ENCODE peak calls at places on chromosomes 7 and 10, in four cellular contexts. P is neural progenitor cell, U is fibroblast of lung, D is mammary epithelial cell. M is an unnamed sample.

GRCh38 chr10:12389154-12389734 is 39.9 kb downstream of the CAMK1D start:
- DNase-seq in D (no peak), P (no peak), U (no peak), M (no peak)

GRCh38 chr7:129343099-129343700 is 91.0 kb upstream of the STRIP2 start:
- DNase-seq in D (peak; percentile 36), U (peak; percentile 77), P (peak; percentile 13), M (peak; percentile 45)

GRCh38 chr7:123210986-123211385 is 11.2 kb upstream of the SLC13A1 start:
- DNase-seq in U (no peak), D (no peak), P (no peak), M (no peak)

GRCh38 chr10:32232378-32232777 is 114.6 kb downstream of the EPC1 start:
- DNase-seq in D (no peak), U (no peak), P (no peak), M (no peak)

GRCh38 chr7:49812534-49812933 is 39.1 kb downstream of the VWC2 start:
- DNase-seq in D (no peak), U (no peak), P (no peak), M (no peak)

GRCh38 chr7:27191716-27192545 is 6.9 kb upstream of the HOXA11 start:
- DNase-seq in P (no peak), U (no peak), D (no peak), M (no peak)

GRCh38 chr7:158113321-158114025 is 474.1 kb downstream of the PTPRN2 start:
- DNase-seq in P (no peak), D (no peak), U (no peak), M (no peak)

GRCh38 chr10:49179699-49180511 is 8.3 kb downstream of the TMEM273 start:
- DNase-seq in P (no peak), U (no peak), D (no peak), M (no peak)

GRCh38 chr7:137328389-137329120 is 15.0 kb downstream of the PTN start:
- DNase-seq in D (peak; percentile 11), P (peak; percentile 22), U (peak; percentile 39), M (no peak)

GRCh38 chr10:62815373-62816111 is 624 bp downstream of the EGR2 start:
- DNase-seq in D (peak; percentile 59), U (no peak), P (peak; percentile 50), M (no peak)

GRCh38 chr10:94029955-94030354 is 36.2 kb downstream of the PLCE1 start:
- DNase-seq in P (no peak), U (no peak), D (no peak), M (no peak)

GRCh38 chr7:474605-475424 is 44.8 kb downstream of the PDGFA start:
- DNase-seq in D (no peak), U (no peak), P (no peak), M (no peak)

GRCh38 chr10:35592421-35592820 is 12.7 kb upstream of the GJD4 start:
- DNase-seq in D (no peak), U (no peak), P (no peak), M (no peak)

GRCh38 chr7:151271699-151272355 is 23.3 kb upstream of the SMARCD3 start:
- DNase-seq in U (peak; percentile 67), P (no peak), D (no peak), M (peak; percentile 68)

GRCh38 chr7:27091936-27092752 is 3.7 kb downstream of the HOXA1 start:
- DNase-seq in D (no peak), U (no peak), P (peak; percentile 11), M (no peak)

GRCh38 chr10:34731213-34731612 is 83.9 kb downstream of the PARD3 start:
- DNase-seq in P (no peak), U (no peak), D (no peak), M (no peak)

GRCh38 chr7:75688200-75689136 is 50.3 kb downstream of the HIP1 start:
- DNase-seq in U (no peak), D (no peak), P (no peak), M (no peak)

GRCh38 chr7:6489612-6490011 is 41.9 kb upstream of the DAGLB start:
- DNase-seq in P (no peak), D (no peak), U (no peak), M (no peak)

GRCh38 chr7:26117142-26117807 is 34.7 kb upstream of the NFE2L3 start:
- DNase-seq in U (no peak), P (peak; percentile 33), D (no peak), M (no peak)

GRCh38 chr7:5671053-5671452 is 110.4 kb downstream of the RNF216 start:
- DNase-seq in D (peak; percentile 30), P (no peak), U (no peak), M (no peak)

GRCh38 chr7:76372984-76373833 is 14.4 kb upstream of the YWHAG start:
- DNase-seq in U (peak; percentile 57), D (peak; percentile 66), P (no peak), M (no peak)

GRCh38 chr7:50774299-50774698 is 8.4 kb downstream of the GRB10 start:
- DNase-seq in P (no peak), U (no peak), D (no peak), M (no peak)

GRCh38 chr10:131212763-131213325 is 98.7 kb downstream of the TCERG1L start:
- DNase-seq in U (no peak), D (no peak), P (no peak), M (no peak)

GRCh38 chr7:107118109-107118900 is 50.5 kb upstream of the HBP1 start:
- DNase-seq in P (no peak), D (no peak), U (peak; percentile 40), M (no peak)

GRCh38 chr10:71476249-71477011 is 79.7 kb downstream of the CDH23 start:
- DNase-seq in D (no peak), P (no peak), U (no peak), M (no peak)

GRCh38 chr10:77844713-77845454 is 81.7 kb downstream of the DLG5 start:
- DNase-seq in U (peak; percentile 37), P (no peak), D (peak; percentile 85), M (no peak)

GRCh38 chr7:13099197-13099795 is 411.9 kb downstream of the ARL4A start:
- DNase-seq in P (no peak), D (peak; percentile 78), U (no peak), M (no peak)

GRCh38 chr7:151629873-151630272 is 110.2 kb upstream of the RHEB start:
- DNase-seq in P (no peak), U (no peak), D (no peak), M (no peak)

GRCh38 chr10:87744606-87745005 is 73.4 kb downstream of the ATAD1 start:
- DNase-seq in D (no peak), U (no peak), P (no peak), M (no peak)

GRCh38 chr7:151020231-151020630 is 4.1 kb downstream of the ATG9B start:
- DNase-seq in D (no peak), P (peak; percentile 77), U (no peak), M (no peak)

GRCh38 chr10:68049289-68050078 is 25.6 kb downstream of the HERC4 start:
- DNase-seq in D (no peak), U (no peak), P (no peak), M (no peak)

GRCh38 chr10:79223346-79224048 is 123.8 kb upstream of the PPIF start:
- DNase-seq in P (peak; percentile 53), D (no peak), U (peak; percentile 82), M (no peak)

GRCh38 chr7:93030605-93031225 is 87.1 kb downstream of the SAMD9 start:
- DNase-seq in D (no peak), P (no peak), U (no peak), M (no peak)

GRCh38 chr7:135537905-135538304 is 19.8 kb upstream of the NUP205 start:
- DNase-seq in P (no peak), U (no peak), D (no peak), M (no peak)

GRCh38 chr7:4837041-4837813 is 24.6 kb downstream of the PAPOLB start:
- DNase-seq in D (no peak), P (no peak), U (no peak), M (no peak)

GRCh38 chr10:132671171-132672154 is 114.5 kb downstream of the NKX6-2 start:
- DNase-seq in P (no peak), D (no peak), U (no peak), M (no peak)

GRCh38 chr7:155669717-155670505 is 25.4 kb downstream of the RBM33 start:
- DNase-seq in D (no peak), U (peak; percentile 42), P (no peak), M (no peak)

GRCh38 chr10:86400705-86401587 is 34.4 kb upstream of the GRID1 start:
- DNase-seq in D (peak; percentile 25), P (peak; percentile 69), U (no peak), M (no peak)
- TF ChIP-seq EZH2 in D (no peak), P (peak; percentile 66), U (no peak), M (no peak)

DNA sequence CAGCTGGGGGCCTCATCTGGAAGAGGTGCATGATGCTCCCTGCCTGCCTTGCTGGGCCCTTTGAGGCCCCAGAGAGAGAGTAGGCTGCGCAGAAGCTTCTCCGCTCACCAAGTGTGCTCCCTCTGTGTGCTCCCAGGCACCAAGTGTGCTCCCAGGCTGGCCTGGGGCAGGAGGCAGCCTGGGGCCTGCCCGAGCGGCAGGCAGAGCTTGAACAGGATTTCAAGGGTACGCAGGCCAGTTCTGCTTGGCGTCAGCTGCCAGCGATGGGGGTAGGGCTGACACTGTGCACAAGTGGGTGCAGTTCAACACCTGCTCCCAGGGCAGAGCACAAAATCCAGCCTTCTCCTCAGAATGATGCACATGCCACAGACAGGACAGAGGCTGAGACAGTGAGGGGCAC is 119.7 kb downstream of the FAM53B start:
- DNase-seq in U (no peak), P (no peak), D (no peak), M (no peak)
- H3K4me3 ChIP-seq in U (no peak overlapping the region), P (no peak overlapping the region), D (no peak overlapping the region), M (no peak overlapping the region)

GRCh38 chr7:98365863-98366561 is 34.9 kb downstream of the BAIAP2L1 start:
- DNase-seq in U (no peak), P (no peak), D (no peak), M (no peak)
- TF ChIP-seq EZH2 in U (no peak), P (no peak), D (no peak), M (no peak)

DNA sequence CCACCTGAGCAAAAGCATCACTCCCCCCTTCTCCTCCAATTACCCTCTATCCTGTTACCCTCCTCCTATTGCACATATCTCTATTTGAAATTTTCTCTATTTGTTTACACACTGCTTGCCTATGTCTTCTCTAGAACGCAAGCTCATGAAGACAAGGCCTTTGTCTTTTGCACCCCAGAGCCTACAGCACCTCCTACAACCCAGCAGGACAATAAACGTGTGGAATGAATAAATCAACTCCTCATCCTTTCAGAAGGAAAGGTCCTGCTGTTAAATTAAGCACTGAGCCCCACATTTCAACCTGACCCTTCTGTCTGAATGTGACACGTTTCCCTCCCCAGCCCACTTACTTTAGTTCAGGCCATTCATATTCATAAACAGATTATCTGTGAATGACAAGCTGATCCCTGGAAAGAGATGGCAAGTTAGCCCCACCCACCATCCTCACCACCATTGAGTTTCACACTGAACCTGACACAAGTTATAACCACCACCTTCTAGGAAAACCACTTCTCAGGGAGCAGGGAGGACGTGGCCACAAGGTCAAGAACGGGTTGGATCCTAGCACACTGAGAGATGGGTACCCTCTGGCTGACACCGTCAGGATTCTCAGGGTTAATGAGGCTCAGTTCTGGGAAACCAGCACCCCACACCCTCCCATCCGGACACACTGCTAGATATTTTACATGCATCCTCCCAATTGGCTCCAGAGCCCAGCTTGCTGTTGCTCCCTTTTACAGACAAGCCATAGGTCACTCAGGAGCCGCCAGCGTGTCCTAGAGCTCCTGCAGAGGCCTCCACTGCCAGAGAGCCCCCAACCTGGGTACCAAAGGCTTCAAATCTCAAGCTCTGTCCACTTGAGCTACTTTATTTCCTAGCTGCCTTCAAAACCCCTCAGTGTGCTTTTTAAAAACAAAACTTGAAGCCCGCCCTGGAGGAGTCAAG is 933 bp downstream of the PRTFDC1 start:
- DNase-seq in U (peak; percentile 81), D (no peak), P (peak; percentile 61), M (no peak)
- H3K4me3 ChIP-seq in U (peak overlapping the region; percentile 50), D (no peak overlapping the region), P (peak overlapping the region; percentile 46), M (no peak overlapping the region)

GRCh38 chr7:66206909-66207240 is 1.7 kb downstream of the TPST1 start:
- DNase-seq in D (no peak), P (no peak), U (no peak), M (no peak)
- TF ChIP-seq EZH2 in D (no peak), P (no peak), U (no peak), M (no peak)